ENCODE peak calls at places on chromosome X, in six cellular contexts. T, X, G, I, L and K are unnamed samples. For H3K27me3, the result is how much of the 10 kb centered on the place peaks cover.

GRCh38 chrX:24282381-24283121 is 31.3 kb downstream of the SUPT20HL2 start:
- DNase-seq in T (no peak), X (no peak), G (no peak), I (peak), L (no peak), K (no peak)

GRCh38 chrX:15310117-15310516 is 5.3 kb downstream of the ASB11 start:
- DNase-seq in T (no peak), X (peak), G (no peak), I (peak), L (no peak), K (no peak)

GRCh38 chrX:12210196-12210815 is 72.0 kb downstream of the FRMPD4 start:
- DNase-seq in T (no peak), X (no peak), G (no peak), I (no peak), L (no peak), K (no peak)

GRCh38 chrX:154378799-154379568 is at the start of gene EMD:
- DNase-seq in T (peak), X (peak), G (peak), I (peak), L (peak), K (peak)

GRCh38 chrX:115560978-115561604 is at the start of gene PLS3:
- DNase-seq in T (peak), X (peak), G (peak), I (peak), L (peak), K (no peak)

GRCh38 chrX:134801267-134801666 is 143.0 kb upstream of the PLAC1 start:
- DNase-seq in T (no peak), X (no peak), G (no peak), I (peak), L (no peak), K (no peak)

GRCh38 chrX:150201841-150202240 is 161.3 kb upstream of the MAMLD1 start:
- DNase-seq in T (no peak), X (no peak), G (no peak), I (no peak), L (no peak), K (no peak)

GRCh38 chrX:7993873-7994272 is 66.7 kb upstream of the PNPLA4 start:
- DNase-seq in T (no peak), X (no peak), G (no peak), I (no peak), L (no peak), K (no peak)

GRCh38 chrX:139429913-139430312 is 100.6 kb upstream of the F9 start:
- DNase-seq in T (no peak), X (no peak), G (no peak), I (peak), L (no peak), K (no peak)

GRCh38 chrX:53193093-53193492 is 31.9 kb downstream of the KDM5C start:
- DNase-seq in T (no peak), X (no peak), G (no peak), I (no peak), L (no peak), K (no peak)

GRCh38 chrX:45505214-45505613 is 304.5 kb upstream of the DIPK2B start:
- DNase-seq in T (no peak), X (no peak), G (peak), I (peak), L (no peak), K (no peak)

GRCh38 chrX:43861750-43862149 is 20.5 kb downstream of the MAOB start:
- DNase-seq in T (no peak), X (no peak), G (no peak), I (no peak), L (no peak), K (no peak)

GRCh38 chrX:150517303-150517896 is 51.0 kb upstream of the MTM1 start:
- DNase-seq in T (no peak), X (no peak), G (peak), I (no peak), L (no peak), K (no peak)

GRCh38 chrX:110045421-110045820 is 42.5 kb downstream of the TMEM164 start:
- DNase-seq in T (no peak), X (no peak), G (no peak), I (no peak), L (no peak), K (no peak)

GRCh38 chrX:23784487-23785301 is 1.7 kb downstream of the SAT1 start:
- DNase-seq in T (no peak), X (no peak), G (no peak), I (no peak), L (no peak), K (no peak)

GRCh38 chrX:85922821-85923220 is 124.5 kb downstream of the CHM start:
- DNase-seq in T (no peak), X (no peak), G (peak), I (no peak), L (no peak), K (no peak)

GRCh38 chrX:129823115-129823514 is 20.6 kb downstream of the ZDHHC9 start:
- DNase-seq in T (no peak), X (peak), G (no peak), I (peak), L (no peak), K (peak)

GRCh38 chrX:139382529-139382928 is 148.0 kb upstream of the F9 start:
- DNase-seq in T (no peak), X (no peak), G (no peak), I (no peak), L (no peak), K (no peak)

GRCh38 chrX:19972984-19973383 is 17.9 kb downstream of the BCLAF3 start:
- DNase-seq in T (no peak), X (no peak), G (no peak), I (no peak), L (no peak), K (no peak)

GRCh38 chrX:1392376-1393130 is 640 bp upstream of the SLC25A6 start:
- DNase-seq in T (no peak), X (peak), G (peak), I (peak), L (peak), K (no peak)

GRCh38 chrX:20530319-20530979 is 263.7 kb upstream of the RPS6KA3 start:
- DNase-seq in T (peak), X (peak), G (no peak), I (peak), L (no peak), K (no peak)

GRCh38 chrX:16222123-16222522 is 54.8 kb downstream of the MAGEB17 start:
- DNase-seq in T (no peak), X (no peak), G (peak), I (no peak), L (no peak), K (no peak)

GRCh38 chrX:134622056-134622812 is 36.0 kb downstream of the PLAC1 start:
- DNase-seq in T (no peak), X (no peak), G (no peak), I (peak), L (no peak), K (no peak)

GRCh38 chrX:103688949-103689348 is 2.5 kb upstream of the MORF4L2 start:
- DNase-seq in T (no peak), X (no peak), G (no peak), I (peak), L (no peak), K (no peak)

GRCh38 chrX:136823175-136823574 is 42.4 kb upstream of the ARHGEF6 start:
- DNase-seq in T (no peak), X (no peak), G (no peak), I (no peak), L (no peak), K (no peak)

GRCh38 chrX:153688071-153688470 is 345 bp downstream of the SLC6A8 start:
- DNase-seq in T (no peak), X (no peak), G (no peak), I (no peak), L (no peak), K (no peak)

GRCh38 chrX:151711787-151712186 is 4.0 kb upstream of the FATE1 start:
- DNase-seq in T (no peak), X (no peak), G (no peak), I (peak), L (no peak), K (no peak)

GRCh38 chrX:46814966-46815365 is 21.9 kb upstream of the RP2 start:
- DNase-seq in T (no peak), X (no peak), G (no peak), I (no peak), L (no peak), K (no peak)

GRCh38 chrX:46820391-46821100 is 16.3 kb upstream of the RP2 start:
- DNase-seq in T (no peak), X (no peak), G (no peak), I (no peak), L (no peak), K (no peak)

DNA sequence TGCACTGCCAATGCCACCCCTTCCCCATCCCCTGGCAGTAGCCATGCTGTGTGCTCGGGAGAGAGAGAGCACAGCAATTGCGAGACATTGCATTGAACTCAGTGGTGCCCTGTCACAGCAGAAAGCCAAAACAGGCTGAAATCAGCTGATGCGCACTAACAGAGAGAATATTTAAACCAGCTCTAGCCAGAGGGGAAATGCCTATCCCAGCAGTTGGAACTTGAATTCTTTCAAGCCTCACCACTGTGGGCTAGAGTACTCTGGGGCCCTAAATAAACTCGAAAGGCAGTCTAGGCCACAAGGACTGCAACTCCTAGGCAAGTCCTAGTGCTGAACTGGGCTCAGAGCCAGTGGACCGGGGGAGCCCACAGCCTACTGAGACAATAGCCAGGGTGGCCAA is 17.7 kb upstream of the RP2 start:
- DNase-seq in T (no peak), X (no peak), G (no peak), I (no peak), L (no peak), K (no peak)
- H3K27ac ChIP-seq in T (no peak), X (no peak), G (no peak), I (no peak), L (no peak), K (no peak)

GRCh38 chrX:40152706-40153334 is 55.1 kb upstream of the BCOR start:
- DNase-seq in T (no peak), X (no peak), G (no peak), I (peak), L (peak), K (no peak)

GRCh38 chrX:40150503-40150902 is 52.7 kb upstream of the BCOR start:
- DNase-seq in T (no peak), X (no peak), G (no peak), I (peak), L (no peak), K (no peak)

GRCh38 chrX:40152173-40152705 is 54.5 kb upstream of the BCOR start:
- DNase-seq in T (no peak), X (no peak), G (no peak), I (peak), L (peak), K (no peak)

GRCh38 chrX:40149286-40150175 is 51.8 kb upstream of the BCOR start:
- DNase-seq in T (no peak), X (no peak), G (no peak), I (no peak), L (no peak), K (no peak)

GRCh38 chrX:40151211-40152172 is 53.7 kb upstream of the BCOR start:
- DNase-seq in T (no peak), X (no peak), G (no peak), I (peak), L (peak), K (no peak)
- H3K27me3 ChIP-seq in T (under half), X (under half), G (under half), I (under half), L (under half), K (under half)

DNA sequence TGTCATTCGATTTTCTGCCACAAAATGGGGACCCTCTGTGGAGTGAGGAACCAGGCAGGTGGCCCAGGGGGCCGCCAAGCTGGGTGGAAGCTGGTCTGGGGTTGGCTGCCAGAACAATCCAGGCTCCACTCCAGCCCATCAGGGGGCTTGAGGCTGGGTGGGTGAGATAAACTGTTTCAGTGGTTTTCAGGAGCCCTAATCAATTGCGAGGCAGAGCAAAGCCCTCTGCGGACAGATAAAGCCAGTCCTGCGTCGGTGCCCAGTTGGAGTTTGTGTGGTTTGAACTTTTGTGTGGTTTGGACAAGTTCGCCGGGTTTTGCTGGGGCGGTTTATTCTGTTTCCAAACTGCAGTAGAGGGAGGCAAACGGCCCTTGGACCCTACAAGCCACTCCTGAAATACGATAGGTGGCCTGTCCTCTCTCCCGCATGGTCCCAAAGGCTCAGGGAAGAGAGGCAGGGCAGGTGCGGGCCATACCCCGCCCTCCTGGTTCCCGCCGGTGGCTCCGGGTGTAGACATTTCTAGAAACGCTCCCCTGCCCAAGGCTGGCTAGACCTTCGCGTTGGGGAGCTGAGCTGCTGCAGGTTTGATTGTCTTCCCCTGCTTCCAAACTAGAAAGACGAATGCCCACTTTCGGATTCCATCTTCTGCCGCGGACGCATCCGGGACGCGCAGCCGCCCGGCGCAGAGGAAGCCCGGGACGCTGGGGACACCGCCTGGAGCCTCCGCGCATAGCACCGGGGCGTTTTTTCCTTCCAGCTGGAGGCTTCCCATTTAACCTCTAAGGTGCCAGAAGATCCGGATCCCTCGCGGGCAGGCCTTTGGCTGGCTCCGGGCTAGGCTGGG is 169.0 kb upstream of the BCOR start:
- DNase-seq in T (no peak), X (peak), G (no peak), I (peak), L (peak), K (peak)
- H3K27ac ChIP-seq in T (peak), X (no peak), G (no peak), I (peak), L (peak), K (no peak)

GRCh38 chrX:112211459-112211858 is 128.9 kb upstream of the TRPC5 start:
- DNase-seq in T (no peak), X (no peak), G (no peak), I (no peak), L (no peak), K (no peak)
- H3K27me3 ChIP-seq in T (under half), X (under half), G (under half), I (under half), L (under half), K (under half)